ENCODE peak calls at places on chromosomes 11 and 22, in four cellular contexts. G, W, L and U are unnamed samples. For H3K4me1, the result is how much of the 10 kb centered on the place peaks cover.

GRCh38 chr22:42646569-42647525 is 2.3 kb downstream of the CYB5R3 start:
- DNase-seq in G (no peak), W (peak), L (no peak), U (no peak)

GRCh38 chr11:20088368-20089260 is 71.7 kb downstream of the DBX1 start:
- DNase-seq in G (peak), W (no peak), L (no peak), U (no peak)

GRCh38 chr11:122754553-122755322 is 83.6 kb upstream of the CRTAM start:
- DNase-seq in G (no peak), W (peak), L (no peak), U (peak)

GRCh38 chr11:95524328-95525036 is 265.1 kb downstream of the FAM76B start:
- DNase-seq in G (no peak), W (no peak), L (no peak), U (no peak)

GRCh38 chr11:128195057-128195751 is 392.2 kb downstream of the ETS1 start:
- DNase-seq in G (no peak), W (no peak), L (no peak), U (no peak)

GRCh38 chr11:2444301-2445106 is at the start of the genes KCNQ1 and TRPM5:
- DNase-seq in G (no peak), W (peak), L (peak), U (peak)

GRCh38 chr11:34411786-34412185 is 26.9 kb upstream of the CAT start:
- DNase-seq in G (no peak), W (no peak), L (no peak), U (no peak)

GRCh38 chr22:44941176-44941575 is 68.6 kb downstream of the PHF21B start:
- DNase-seq in G (no peak), W (no peak), L (no peak), U (no peak)

GRCh38 chr11:88315981-88316441 is 21.5 kb downstream of the CTSC start:
- DNase-seq in G (no peak), W (no peak), L (no peak), U (no peak)

GRCh38 chr11:44634401-44635281 is 69.2 kb downstream of the CD82 start:
- DNase-seq in G (peak), W (peak), L (peak), U (peak)

GRCh38 chr22:28710112-28710888 is 30.7 kb upstream of the TTC28 start:
- DNase-seq in G (peak), W (no peak), L (peak), U (no peak)

GRCh38 chr11:17013548-17014320 is 480 bp downstream of the PLEKHA7 start:
- DNase-seq in G (no peak), W (no peak), L (no peak), U (no peak)

GRCh38 chr11:64226507-64227051 is 505 bp downstream of the NUDT22 start:
- DNase-seq in G (no peak), W (peak), L (no peak), U (no peak)

GRCh38 chr11:73380897-73381410 is 4.8 kb downstream of the RELT start:
- DNase-seq in G (no peak), W (no peak), L (no peak), U (no peak)

GRCh38 chr11:47848636-47849155 is 546 bp upstream of the NUP160 start:
- DNase-seq in G (no peak), W (no peak), L (no peak), U (no peak)

GRCh38 chr11:1348146-1348545 is 38.7 kb upstream of the TOLLIP start:
- DNase-seq in G (no peak), W (no peak), L (no peak), U (no peak)

GRCh38 chr11:95592455-95592854 is 197.1 kb downstream of the FAM76B start:
- DNase-seq in G (peak), W (no peak), L (no peak), U (no peak)

GRCh38 chr11:72643547-72643946 is 30.7 kb downstream of the PDE2A start:
- DNase-seq in G (no peak), W (no peak), L (peak), U (peak)

GRCh38 chr11:70206977-70207376 is 3.9 kb downstream of the FADD start:
- DNase-seq in G (no peak), W (no peak), L (no peak), U (no peak)

GRCh38 chr11:90737328-90738050 is 514.6 kb upstream of the CHORDC1 start:
- DNase-seq in G (no peak), W (no peak), L (no peak), U (no peak)

GRCh38 chr22:26450453-26451185 is 21.6 kb downstream of the ASPHD2 start:
- DNase-seq in G (no peak), W (no peak), L (no peak), U (no peak)

GRCh38 chr22:28773461-28773867 is 969 bp downstream of the CCDC117 start:
- DNase-seq in G (peak), W (no peak), L (no peak), U (no peak)

GRCh38 chr11:12076840-12077534 is 33.4 kb upstream of the MICAL2 start:
- DNase-seq in G (no peak), W (no peak), L (peak), U (no peak)

GRCh38 chr11:1306186-1307162 is 3.0 kb downstream of the TOLLIP start:
- DNase-seq in G (no peak), W (no peak), L (no peak), U (no peak)

GRCh38 chr11:68714047-68714856 is 29.9 kb downstream of the GAL start:
- DNase-seq in G (no peak), W (no peak), L (no peak), U (no peak)

GRCh38 chr11:123180574-123180973 is 14.5 kb downstream of the CLMP start:
- DNase-seq in G (no peak), W (no peak), L (no peak), U (no peak)

GRCh38 chr11:2860636-2861035 is 24.9 kb downstream of the CDKN1C start:
- DNase-seq in G (peak), W (no peak), L (peak), U (no peak)

GRCh38 chr11:127274328-127274676 is 273.7 kb upstream of the KIRREL3 start:
- DNase-seq in G (no peak), W (no peak), L (no peak), U (no peak)

GRCh38 chr11:57566035-57566504 is 1.4 kb downstream of the UBE2L6 start:
- DNase-seq in G (peak), W (no peak), L (no peak), U (no peak)

GRCh38 chr22:21845558-21846452 is 21.6 kb downstream of the MAPK1 start:
- DNase-seq in G (no peak), W (no peak), L (no peak), U (no peak)

GRCh38 chr22:46010177-46010867 is 33.4 kb upstream of the WNT7B start:
- DNase-seq in G (peak), W (no peak), L (no peak), U (no peak)

GRCh38 chr11:116821050-116821918 is 1.8 kb downstream of the APOA4 start:
- DNase-seq in G (no peak), W (no peak), L (no peak), U (no peak)

GRCh38 chr22:34570408-34570807 is 495.6 kb upstream of the ISX start:
- DNase-seq in G (no peak), W (no peak), L (no peak), U (no peak)

GRCh38 chr11:46207270-46207669 is 70.2 kb upstream of the CREB3L1 start:
- DNase-seq in G (no peak), W (peak), L (no peak), U (no peak)

GRCh38 chr11:72673943-72674828 is at the start of gene PDE2A:
- DNase-seq in G (no peak), W (no peak), L (no peak), U (no peak)

GRCh38 chr22:23047265-23047664 is 23.1 kb upstream of the GNAZ start:
- DNase-seq in G (no peak), W (no peak), L (no peak), U (no peak)

GRCh38 chr11:61511383-61511782 is 2.8 kb downstream of the LRRC10B start:
- DNase-seq in G (no peak), W (no peak), L (no peak), U (no peak)

GRCh38 chr22:42433754-42434153 is 1.6 kb upstream of the NFAM1 start:
- DNase-seq in G (no peak), W (no peak), L (no peak), U (no peak)

GRCh38 chr11:10631761-10632160 is 61.8 kb downstream of the IRAG1 start:
- DNase-seq in G (no peak), W (no peak), L (no peak), U (no peak)
- TF ChIP-seq RAD21 in G (no peak), W (no peak), L (no peak), U (no peak)

GRCh38 chr11:111559791-111560190 is 19.3 kb downstream of the LAYN start:
- DNase-seq in G (no peak), W (no peak), L (no peak), U (no peak)
- H3K4me1 ChIP-seq in G (under half), W (under half), L (under half), U (under half)

DNA sequence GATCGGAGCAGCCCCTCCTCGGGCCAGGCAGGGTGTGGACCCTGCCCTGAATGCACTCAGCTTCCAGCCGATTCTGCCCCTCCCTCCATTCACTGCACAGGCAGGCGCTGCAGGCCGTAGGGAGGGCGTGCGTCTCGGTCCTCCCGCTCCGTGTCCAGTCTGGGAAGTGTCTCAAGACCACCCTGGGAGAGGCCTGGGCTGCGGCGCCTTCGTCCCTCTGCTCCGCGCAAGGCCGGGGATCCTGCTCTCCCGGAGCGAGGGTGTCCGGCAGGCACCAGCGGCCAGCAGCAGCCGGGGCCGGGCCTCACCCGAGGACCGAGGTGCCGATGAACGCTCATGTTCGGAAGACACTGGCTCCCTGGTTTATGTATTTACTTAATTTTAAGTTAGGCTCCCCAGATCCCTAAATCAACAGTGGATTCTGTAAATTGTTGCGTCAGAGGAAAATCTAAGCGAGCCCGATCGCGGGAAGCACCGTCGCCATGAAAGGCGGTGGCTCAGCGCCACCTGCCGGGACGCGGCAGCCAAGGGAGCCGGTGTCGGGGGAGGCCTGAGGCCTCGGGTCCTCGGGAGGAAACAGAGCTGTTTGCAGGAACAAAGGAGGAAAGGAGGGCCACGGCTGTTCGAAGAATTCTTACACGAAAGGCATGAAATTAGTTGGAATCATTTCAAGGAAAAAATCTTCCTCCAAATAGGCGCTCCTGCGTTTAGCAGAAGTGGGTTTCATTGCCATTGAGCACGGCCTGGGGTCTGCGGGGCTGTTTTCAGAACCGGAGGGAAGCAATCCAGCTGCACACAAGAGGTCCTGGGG is 195.3 kb downstream of the BRD1 start:
- DNase-seq in G (peak), W (no peak), L (peak), U (peak)
- TF ChIP-seq CTCF in G (peak), W (no peak), L (peak), U (peak)

GRCh38 chr22:30245985-30246901 is at the start of gene LIF:
- DNase-seq in G (peak), W (peak), L (no peak), U (no peak)
- TF ChIP-seq RAD21 in G (no peak), W (no peak), L (no peak), U (no peak)

GRCh38 chr22:50563410-50564160 is 866 bp upstream of the SYCE3 start:
- DNase-seq in G (no peak), W (no peak), L (no peak), U (no peak)
- H3K4me1 ChIP-seq in G (under half), W (under half), L (under half), U (under half)

GRCh38 chr11:65422104-65422632 is 430 bp upstream of the NEAT1 start:
- DNase-seq in G (peak), W (peak), L (peak), U (peak)
- TF ChIP-seq CTCF in G (no peak), W (no peak), L (peak), U (no peak)

GRCh38 chr11:82494988-82495432 is 238.7 kb downstream of the FAM181B start:
- DNase-seq in G (no peak), W (no peak), L (peak), U (no peak)
- TF ChIP-seq RAD21 in G (no peak), W (no peak), L (no peak), U (no peak)

GRCh38 chr11:110761994-110762393 is 49.8 kb upstream of the ARHGAP20 start:
- DNase-seq in G (no peak), W (no peak), L (no peak), U (no peak)
- H3K4me1 ChIP-seq in G (under half), W (under half), L (under half), U (under half)